ENCODE peak calls at places on chromosomes 12 and 14, in eight cellular contexts. W is coronary artery; R is foreskin fibroblast; M is fibroblast of pulmonary artery; G is PC-3; Q is tibial nerve; V is psoas muscle; E is CD8-positive, alpha-beta T cell. D is an unnamed sample.

GRCh38 chr12:116797885-116798284 is 59.8 kb downstream of the RNFT2 start:
- DNase-seq in Q (no peak), G (no peak), R (no peak), M (no peak), W (no peak), V (no peak), E (no peak), D (no peak)

GRCh38 chr12:130764475-130765185 is 48.5 kb upstream of the RIMBP2 start:
- DNase-seq in E (peak; percentile 34), W (no peak), R (peak; percentile 18), Q (no peak), V (no peak), M (peak; percentile 42), G (peak; percentile 40), D (peak; percentile 17)

GRCh38 chr14:84482256-84483071 is 1047.5 kb upstream of the FLRT2 start:
- DNase-seq in V (no peak), R (peak; percentile 70), G (peak; percentile 58), W (no peak), E (no peak), Q (no peak), M (peak; percentile 67), D (peak; percentile 56)

GRCh38 chr12:132190012-132190755 is 45.9 kb downstream of the NOC4L start:
- DNase-seq in W (no peak), Q (no peak), E (peak; percentile 22), R (no peak), G (no peak), V (peak; percentile 32), M (no peak), D (no peak)

GRCh38 chr12:90020006-90020405 is 311.4 kb upstream of the ATP2B1 start:
- DNase-seq in E (no peak), M (no peak), R (peak; percentile 67), V (no peak), G (no peak), W (no peak), Q (no peak), D (peak; percentile 81)

GRCh38 chr14:68709007-68709406 is 83.9 kb downstream of the ZFP36L1 start:
- DNase-seq in Q (no peak), M (no peak), E (no peak), W (no peak), G (no peak), V (no peak), R (no peak), D (no peak)

GRCh38 chr14:35534884-35535793 is 1.2 kb downstream of the INSM2 start:
- DNase-seq in Q (peak; percentile 31), G (peak; percentile 69), V (peak; percentile 61), M (peak; percentile 72), W (no peak), E (peak; percentile 57), R (peak; percentile 87), D (peak; percentile 49)

GRCh38 chr12:34526946-34527345 is 504.6 kb downstream of the ALG10 start:
- DNase-seq in V (no peak), R (no peak), Q (no peak), W (no peak), G (peak; percentile 91), M (no peak), E (no peak), D (no peak)

GRCh38 chr12:95829395-95829794 is 29.4 kb upstream of the SNRPF start:
- DNase-seq in R (peak; percentile 15), E (no peak), W (no peak), M (no peak), G (peak; percentile 35), V (no peak), Q (no peak), D (no peak)

GRCh38 chr14:73742520-73743238 is 28.5 kb upstream of the PNMA1 start:
- DNase-seq in G (no peak), W (peak; percentile 73), M (no peak), E (no peak), V (no peak), Q (no peak), R (peak; percentile 30), D (no peak)

GRCh38 chr14:73744874-73745529 is 30.8 kb upstream of the PNMA1 start:
- DNase-seq in G (peak; percentile 91), W (no peak), R (no peak), E (peak; percentile 44), V (no peak), M (no peak), Q (no peak), D (no peak)

GRCh38 chr14:73744175-73744867 is 30.1 kb upstream of the PNMA1 start:
- DNase-seq in Q (no peak), G (no peak), M (no peak), E (no peak), V (no peak), W (peak; percentile 52), R (peak; percentile 24), D (no peak)

GRCh38 chr14:73741876-73742519 is 27.8 kb upstream of the PNMA1 start:
- DNase-seq in M (no peak), V (no peak), R (peak; percentile 66), E (peak; percentile 60), Q (no peak), G (no peak), W (no peak), D (no peak)

DNA sequence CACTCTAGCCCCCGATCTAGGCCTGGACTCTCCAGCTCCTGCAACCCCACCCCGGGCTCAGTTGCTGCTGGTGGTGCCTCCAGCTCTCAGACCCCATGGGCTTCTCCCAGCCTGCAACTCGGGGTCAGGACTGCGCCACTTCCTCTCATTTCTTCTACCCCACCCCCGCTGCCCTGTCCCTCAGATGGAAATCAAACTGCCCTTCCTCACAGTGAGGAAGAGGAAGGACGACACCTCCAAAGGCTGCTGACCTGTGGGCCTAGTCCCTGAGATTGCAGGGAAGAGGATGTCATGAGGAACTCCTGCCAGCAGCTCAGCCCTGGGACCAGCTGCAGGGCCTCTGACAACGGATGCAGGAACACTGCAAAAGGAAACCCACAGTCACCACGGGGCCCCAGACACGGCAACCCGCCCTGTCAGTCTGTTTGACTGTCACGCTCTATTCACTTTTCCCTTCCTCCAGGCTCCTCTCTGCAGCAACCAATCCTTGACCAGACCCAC is 29.3 kb upstream of the PNMA1 start:
- DNase-seq in E (peak; percentile 68), R (peak; percentile 62), M (no peak), G (no peak), W (peak; percentile 74), V (peak; percentile 65), Q (no peak), D (peak; percentile 44)
- H3K4me3 ChIP-seq in E (peak overlapping the region; percentile 52), R (no peak overlapping the region), M (no peak overlapping the region), G (no peak overlapping the region), W (peak overlapping the region; percentile 6), V (no peak overlapping the region), Q (no peak overlapping the region), D (no peak overlapping the region)

DNA sequence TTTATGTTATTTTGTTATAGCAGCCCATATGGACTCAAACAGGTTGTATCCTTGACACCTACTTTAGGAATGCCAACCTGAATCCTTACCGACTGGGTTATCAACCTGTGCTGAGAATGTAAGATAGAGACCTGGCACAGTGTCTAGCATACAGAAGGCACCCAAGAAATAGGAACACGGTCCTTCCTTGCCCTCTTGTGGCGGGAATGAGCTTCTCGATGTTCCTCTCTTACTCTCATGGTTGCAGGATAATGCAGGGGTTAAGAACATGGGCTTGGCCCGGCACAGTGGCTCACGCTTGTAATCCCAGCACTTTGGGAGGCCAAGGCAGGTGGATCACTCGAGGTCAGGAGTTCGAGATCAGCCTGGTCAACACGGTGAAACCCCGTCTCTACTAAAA is 6.5 kb downstream of the C12orf43 start:
- DNase-seq in G (peak; percentile 69), Q (no peak), M (peak; percentile 50), E (no peak), V (no peak), W (no peak), R (peak; percentile 71), D (peak; percentile 28)
- TF ChIP-seq CTCF in G (peak; percentile 65), Q (no peak), M (peak; percentile 50), E (no peak), V (no peak), W (no peak), R (peak; percentile 42), D (peak; percentile 54)

GRCh38 chr14:95226801-95227200 is 69.5 kb upstream of the DICER1 start:
- DNase-seq in G (no peak), R (no peak), V (no peak), Q (no peak), W (peak; percentile 62), M (no peak), E (no peak), D (no peak)

GRCh38 chr14:95225251-95225887 is 68.0 kb upstream of the DICER1 start:
- DNase-seq in W (no peak), R (no peak), M (no peak), G (no peak), Q (no peak), E (no peak), V (no peak), D (no peak)

GRCh38 chr14:95229749-95230148 is 72.4 kb upstream of the DICER1 start:
- DNase-seq in W (no peak), Q (no peak), V (no peak), G (no peak), E (no peak), M (no peak), R (no peak), D (no peak)

GRCh38 chr14:95228240-95228639 is 70.9 kb upstream of the DICER1 start:
- DNase-seq in R (no peak), W (no peak), M (no peak), V (no peak), Q (no peak), E (no peak), G (no peak), D (no peak)

DNA sequence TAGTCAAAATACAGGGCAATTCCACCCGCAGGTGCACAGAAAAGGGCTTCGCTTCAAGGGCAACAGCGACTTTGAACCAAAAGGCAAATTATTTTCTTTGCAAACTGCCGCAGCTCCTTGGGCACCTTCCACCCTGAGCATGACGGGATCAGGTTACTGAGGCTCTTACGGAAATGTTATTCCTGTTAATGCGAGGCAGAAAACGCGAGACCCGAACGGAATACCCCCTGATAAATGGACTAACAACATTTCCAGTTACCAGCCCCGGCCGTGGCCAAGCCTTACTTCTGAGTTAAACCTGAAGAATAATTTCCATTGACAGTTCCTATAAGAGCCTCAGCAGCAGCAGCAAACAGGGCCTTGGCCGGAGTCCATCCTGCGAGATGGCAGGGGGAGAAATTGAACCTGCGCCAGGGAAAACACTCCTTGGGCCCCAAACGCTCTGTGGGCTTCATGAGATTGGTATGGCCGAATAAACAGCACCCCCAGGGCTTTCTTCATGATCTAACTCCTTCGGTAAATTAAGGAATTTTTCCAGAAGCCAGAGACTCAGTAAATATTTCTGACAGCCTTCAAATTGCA is 70.0 kb upstream of the DICER1 start:
- DNase-seq in M (peak; percentile 38), R (no peak), Q (no peak), E (no peak), W (peak; percentile 59), G (no peak), V (no peak), D (no peak)
- H3K4me3 ChIP-seq in M (no peak overlapping the region), R (no peak overlapping the region), Q (no peak overlapping the region), E (no peak overlapping the region), W (peak overlapping the region; percentile 45), G (no peak overlapping the region), V (peak overlapping the region; percentile 49), D (no peak overlapping the region)

DNA sequence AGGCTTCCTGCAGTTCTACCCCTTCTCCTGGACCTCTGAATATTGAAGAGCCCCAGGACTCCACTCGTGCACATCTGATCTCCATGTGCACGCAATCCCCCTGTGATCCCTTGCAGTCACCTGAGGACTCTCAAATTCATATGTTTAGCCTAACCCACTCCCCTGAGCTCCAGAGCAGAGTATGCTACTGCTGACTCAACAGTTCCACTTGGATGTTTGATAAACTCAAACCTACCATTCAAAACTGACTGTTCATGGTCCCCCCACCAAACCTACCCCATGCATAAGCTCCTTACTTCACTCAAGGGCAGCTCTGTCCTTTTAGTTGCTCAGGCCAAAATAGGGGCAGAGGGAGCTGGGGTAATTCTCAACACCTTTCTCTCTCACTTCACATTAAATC is 96.0 kb downstream of the DNAI7 start:
- DNase-seq in R (no peak), V (no peak), W (no peak), E (no peak), Q (no peak), G (no peak), M (no peak), D (no peak)
- TF ChIP-seq CTCF in R (no peak), V (no peak), W (no peak), E (no peak), Q (no peak), G (no peak), M (no peak), D (no peak)

D was measured in AG10803.